ENCODE peak calls at places on chromosomes 12 and 14, in nine cellular contexts. E is endothelial cell of umbilical vein, H is A549, T is esophagus squamous epithelium, O is transverse colon, C is vagina, A is K562, L is prostate gland, W is NB4. R is an unnamed sample.

GRCh38 chr14:55267816-55268215 is 3.4 kb upstream of the FBXO34 start:
- DNase-seq in E (no peak), O (no peak), H (no peak), W (no peak), A (no peak), T (no peak), C (no peak), L (no peak), R (no peak)

GRCh38 chr12:83086023-83086422 is 399.3 kb downstream of the TMTC2 start:
- DNase-seq in E (no peak), L (no peak), T (no peak), C (no peak), H (no peak), A (no peak), O (no peak), W (no peak), R (no peak)

GRCh38 chr14:29462271-29462670 is 465.4 kb downstream of the PRKD1 start:
- DNase-seq in W (no peak), L (no peak), T (no peak), H (no peak), C (no peak), A (no peak), O (no peak), E (no peak), R (no peak)

GRCh38 chr14:100903672-100904185 is at the start of gene RTL1:
- DNase-seq in E (no peak), O (no peak), A (no peak), W (no peak), H (no peak), C (no peak), T (no peak), L (no peak), R (no peak)

GRCh38 chr14:89469210-89470198 is 52.5 kb upstream of the FOXN3 start:
- DNase-seq in T (no peak), W (peak), O (no peak), A (peak), E (no peak), L (no peak), C (no peak), H (no peak), R (no peak)

GRCh38 chr12:48966177-48966890 is 5.2 kb downstream of the WNT10B start:
- DNase-seq in W (peak), O (no peak), H (no peak), T (no peak), C (no peak), A (no peak), L (no peak), E (no peak), R (no peak)

GRCh38 chr12:87618199-87618598 is 411.0 kb downstream of the C12orf50 start:
- DNase-seq in T (no peak), E (no peak), C (no peak), H (no peak), W (peak), L (no peak), A (no peak), O (no peak), R (no peak)

GRCh38 chr12:20044836-20045235 is 323.5 kb upstream of the PDE3A start:
- DNase-seq in C (no peak), O (no peak), L (no peak), W (no peak), H (peak), A (no peak), T (no peak), E (no peak), R (no peak)

GRCh38 chr12:129049917-129050316 is 196.6 kb downstream of the GLT1D1 start:
- DNase-seq in W (peak), T (no peak), H (no peak), E (no peak), A (peak), C (no peak), L (no peak), O (no peak), R (no peak)

GRCh38 chr14:91352696-91353692 is 64.6 kb downstream of the CCDC88C start:
- DNase-seq in O (no peak), W (no peak), C (no peak), H (no peak), A (no peak), E (no peak), L (no peak), T (no peak), R (no peak)

GRCh38 chr12:92144045-92144630 is 1.5 kb downstream of the BTG1 start:
- DNase-seq in L (peak), C (no peak), H (peak), W (peak), O (peak), T (peak), E (peak), A (peak), R (peak)

GRCh38 chr12:127558363-127558762 is 708.6 kb upstream of the TMEM132C start:
- DNase-seq in L (no peak), A (no peak), W (no peak), H (no peak), T (no peak), C (no peak), O (no peak), E (no peak), R (no peak)

GRCh38 chr14:97033556-97034081 is 236.4 kb downstream of the VRK1 start:
- DNase-seq in H (no peak), L (no peak), W (no peak), E (no peak), T (no peak), O (no peak), A (no peak), C (no peak), R (no peak)
- H3K4me3 ChIP-seq in H (no peak), L (no peak), W (no peak), E (no peak), T (no peak), O (no peak), A (no peak), C (no peak), R (no peak)

GRCh38 chr14:63496837-63497400 is 46.3 kb downstream of the PPP2R5E start:
- DNase-seq in C (no peak), T (no peak), L (no peak), H (no peak), W (no peak), A (no peak), E (peak), O (no peak), R (no peak)

GRCh38 chr14:63487724-63488123 is 55.5 kb downstream of the PPP2R5E start:
- DNase-seq in C (no peak), E (no peak), A (no peak), W (no peak), T (no peak), H (no peak), L (no peak), O (no peak), R (no peak)

GRCh38 chr14:63492391-63492790 is 50.8 kb downstream of the PPP2R5E start:
- DNase-seq in L (no peak), O (no peak), A (no peak), H (peak), T (no peak), W (no peak), E (no peak), C (no peak), R (no peak)

DNA sequence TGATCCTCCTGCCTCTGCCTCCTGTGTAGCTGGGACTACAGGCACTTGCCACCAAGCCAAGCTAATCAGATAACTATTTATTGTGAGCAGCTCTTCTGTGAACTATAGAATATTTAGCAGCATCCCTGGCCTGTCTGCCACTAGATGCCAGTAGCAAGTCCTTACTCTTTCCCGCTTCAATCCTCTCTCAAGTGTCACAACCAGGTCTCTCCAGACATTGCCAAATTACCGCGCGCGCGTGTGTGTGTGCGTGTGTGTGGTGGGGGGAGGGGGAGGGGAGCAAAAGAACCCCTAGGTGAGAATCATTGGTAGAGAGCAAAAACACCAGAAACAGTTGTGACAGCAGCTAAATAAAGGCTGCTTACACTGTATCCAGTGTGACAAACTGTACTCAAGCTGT is 49.9 kb downstream of the PPP2R5E start:
- DNase-seq in L (no peak), H (peak), O (no peak), T (no peak), A (no peak), C (no peak), E (no peak), W (peak), R (no peak)
- TF ChIP-seq CTCF in L (no peak), H (peak), O (no peak), T (peak), A (peak), C (no peak), E (no peak), W (no peak), R (no peak)

DNA sequence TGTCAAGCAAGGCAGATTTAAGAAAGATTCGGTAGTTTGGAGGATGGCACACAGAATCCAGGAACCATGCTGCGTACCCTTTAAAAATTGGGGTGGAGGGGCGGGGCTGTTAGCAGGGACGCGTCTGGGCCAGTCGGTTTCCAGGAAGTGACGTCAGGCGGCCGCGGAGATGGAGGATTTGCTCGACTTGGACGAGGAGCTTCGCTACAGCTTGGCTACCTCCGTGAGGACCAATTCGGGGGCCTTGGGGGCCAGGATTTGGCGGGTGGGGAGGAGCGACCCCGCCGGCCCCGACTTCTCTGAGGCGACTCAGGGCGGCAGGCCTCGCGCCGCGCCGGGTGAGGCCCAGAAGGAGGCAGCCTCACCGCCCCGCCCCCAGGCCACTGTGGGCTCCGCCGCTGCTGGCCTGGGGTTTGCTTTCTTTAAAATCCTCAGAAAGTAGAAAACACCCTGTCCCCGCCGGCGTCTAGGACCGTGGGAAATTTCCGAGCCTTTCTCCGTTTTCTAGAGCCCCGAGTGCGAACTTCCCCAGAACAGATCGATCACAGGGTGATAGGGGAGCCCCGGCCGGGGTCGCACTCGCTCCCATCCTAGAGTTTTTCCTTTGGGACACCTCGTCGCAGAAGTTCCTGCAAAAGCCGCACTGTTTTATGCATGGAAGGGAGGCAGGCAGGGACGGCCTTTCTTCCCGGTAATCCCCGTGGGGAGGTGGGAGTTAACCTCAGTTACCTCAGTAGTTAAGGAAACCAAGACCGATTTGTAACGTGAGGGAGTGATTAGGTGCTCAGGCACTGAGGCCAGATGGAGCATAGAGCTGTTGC is at the start of gene IFT43:
- DNase-seq in H (peak), O (peak), W (peak), C (no peak), A (peak), E (peak), L (peak), T (peak), R (peak)
- TF ChIP-seq POLR2A in H (peak), O (peak), W (no peak), C (peak), A (no peak), E (no peak), L (peak), T (peak), R (no peak)

DNA sequence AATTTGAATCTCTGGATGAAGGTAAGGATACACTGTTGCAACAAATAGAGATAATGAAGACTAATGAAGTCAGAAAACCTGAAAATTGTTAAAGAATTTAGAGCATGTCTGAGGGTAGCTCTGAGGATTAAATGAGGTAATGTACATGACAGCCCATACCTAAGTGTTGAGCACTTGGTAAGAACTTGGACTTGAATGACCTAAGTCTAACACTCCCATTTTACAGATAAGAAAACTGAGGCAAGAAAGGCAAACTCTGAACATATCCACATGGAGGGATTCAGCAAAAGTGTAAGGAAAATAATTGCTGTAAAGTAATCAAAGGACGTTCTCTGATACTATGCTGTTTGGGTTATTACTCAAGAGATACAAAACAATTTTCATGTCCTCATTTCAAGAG is 29.0 kb downstream of the PTPRB start:
- DNase-seq in O (no peak), H (no peak), C (no peak), W (no peak), T (no peak), L (no peak), A (no peak), E (no peak), R (no peak)
- H3K4me3 ChIP-seq in O (no peak), H (no peak), C (no peak), W (no peak), T (no peak), L (no peak), A (no peak), E (no peak), R (no peak)